ENCODE peak calls at places on chromosome 5, in six cellular contexts. Y is HS-27A; T is KG1; S is activated CD4-positive, alpha-beta T cell treated with anti-CD3 and anti-CD28 coated beads, Interleukin-2, amount 50 U/mL, for 24 hours; Q is NCI-H2081; D is tibial artery. K is an unnamed sample.

GRCh38 chr5:78690593-78690972 is 42.0 kb upstream of the LHFPL2 start:
- DNase-seq in T (no peak), S (no peak), Y (no peak), D (no peak), Q (no peak), K (no peak)

GRCh38 chr5:35859101-35859661 is 2.5 kb downstream of the IL7R start:
- DNase-seq in Q (peak; percentile 91), D (no peak), S (no peak), T (no peak), Y (peak; percentile 82), K (no peak)

GRCh38 chr5:33321026-33321425 is 119.7 kb upstream of the TARS1 start:
- DNase-seq in T (no peak), Q (no peak), Y (peak; percentile 96), D (peak; percentile 67), S (no peak), K (no peak)

GRCh38 chr5:41252036-41252435 is 38.7 kb upstream of the C6 start:
- DNase-seq in S (no peak), T (no peak), D (no peak), Q (no peak), Y (no peak), K (no peak)

GRCh38 chr5:149060325-149060724 is 2.5 kb downstream of the SH3TC2 start:
- DNase-seq in S (no peak), Q (no peak), T (no peak), Y (no peak), D (no peak), K (no peak)

GRCh38 chr5:98741926-98742325 is 31.5 kb upstream of the RGMB start:
- DNase-seq in T (no peak), Y (no peak), S (no peak), Q (no peak), D (no peak), K (no peak)

GRCh38 chr5:180161420-180162303 is 47.3 kb downstream of the RASGEF1C start:
- DNase-seq in Y (no peak), D (peak; percentile 59), Q (peak; percentile 12), T (no peak), S (no peak), K (no peak)

GRCh38 chr5:72569423-72569939 is 62.3 kb upstream of the ZNF366 start:
- DNase-seq in S (no peak), Y (no peak), D (no peak), T (no peak), Q (no peak), K (no peak)

GRCh38 chr5:140547508-140548299 is at the start of gene EIF4EBP3:
- DNase-seq in T (no peak), D (peak; percentile 99), Q (peak; percentile 78), Y (no peak), S (peak; percentile 77), K (no peak)

GRCh38 chr5:133794771-133795391 is 173.5 kb downstream of the C5orf15 start:
- DNase-seq in Y (no peak), S (no peak), T (no peak), D (no peak), Q (peak; percentile 67), K (no peak)

GRCh38 chr5:172114875-172115422 is 73.1 kb downstream of the STK10 start:
- DNase-seq in T (peak; percentile 100), D (no peak), Y (no peak), Q (no peak), S (peak; percentile 66), K (no peak)

GRCh38 chr5:167850901-167851300 is 440.5 kb upstream of the WWC1 start:
- DNase-seq in S (no peak), D (no peak), Q (no peak), T (no peak), Y (no peak), K (no peak)

GRCh38 chr5:156815988-156816599 is 34.0 kb upstream of the PPP1R2B start:
- DNase-seq in S (peak; percentile 11), Y (no peak), T (no peak), D (no peak), Q (no peak), K (no peak)

GRCh38 chr5:76291305-76292077 is 111.6 kb upstream of the IQGAP2 start:
- DNase-seq in Q (no peak), T (no peak), Y (no peak), S (no peak), D (no peak), K (no peak)

K was measured in NCI-H1436 treated with DMSO at 0.1 percent for 48 hours.